ENCODE peak calls at places on chromosomes 13 and 19, in four cellular contexts. P is cardiac muscle cell, Q is endodermal cell, I is ACHN. U is an unnamed sample.

GRCh38 chr19:34732548-34733255 is 1.3 kb upstream of the ZNF181 start:
- DNase-seq in P (no peak), Q (peak), I (no peak), U (no peak)

GRCh38 chr19:10946964-10947657 is 13.7 kb upstream of the SMARCA4 start:
- DNase-seq in P (peak), Q (no peak), I (peak), U (no peak)

GRCh38 chr13:24228852-24229458 is 68.4 kb downstream of the SPATA13 start:
- DNase-seq in P (peak), Q (peak), I (peak), U (peak)

GRCh38 chr13:109818891-109819290 is 32.5 kb upstream of the IRS2 start:
- DNase-seq in P (peak), Q (no peak), I (no peak), U (no peak)

GRCh38 chr13:104043184-104043583 is 977.0 kb upstream of the SLC10A2 start:
- DNase-seq in P (no peak), Q (no peak), I (no peak), U (no peak)

GRCh38 chr19:29328586-29328985 is 115.6 kb upstream of the UQCRFS1 start:
- DNase-seq in P (no peak), Q (no peak), I (no peak), U (no peak)

GRCh38 chr13:28532226-28533048 is 37.5 kb upstream of the FLT1 start:
- DNase-seq in P (peak), Q (peak), I (no peak), U (no peak)

GRCh38 chr13:75993823-75994222 is 357.7 kb downstream of the LMO7 start:
- DNase-seq in P (no peak), Q (no peak), I (no peak), U (no peak)

GRCh38 chr13:91273675-91274074 is 73.8 kb upstream of the MIR17HG start:
- DNase-seq in P (no peak), Q (no peak), I (no peak), U (no peak)

GRCh38 chr19:42143341-42144234 is 11.3 kb upstream of the POU2F2 start:
- DNase-seq in P (peak), Q (peak), I (peak), U (no peak)

GRCh38 chr19:18932216-18932841 is 8.7 kb downstream of the HOMER3 start:
- DNase-seq in P (peak), Q (peak), I (peak), U (peak)

GRCh38 chr13:60012503-60012902 is 151.2 kb downstream of the DIAPH3 start:
- DNase-seq in P (no peak), Q (no peak), I (no peak), U (no peak)

GRCh38 chr19:7435602-7436001 is 53.2 kb downstream of the PEX11G start:
- DNase-seq in P (no peak), Q (no peak), I (no peak), U (no peak)

GRCh38 chr19:47414469-47414868 is 4.9 kb downstream of the MEIS3 start:
- DNase-seq in P (no peak), Q (peak), I (no peak), U (no peak)

GRCh38 chr13:28489536-28489935 is 5.4 kb downstream of the FLT1 start:
- DNase-seq in P (peak), Q (no peak), I (no peak), U (no peak)

GRCh38 chr13:101291647-101292515 is 124.4 kb downstream of the NALCN start:
- DNase-seq in P (no peak), Q (no peak), I (no peak), U (no peak)

GRCh38 chr19:43532571-43532961 is 422 bp upstream of the ZNF575 start:
- DNase-seq in P (no peak), Q (no peak), I (peak), U (no peak)

GRCh38 chr13:52348983-52349780 is 56.8 kb downstream of the THSD1 start:
- DNase-seq in P (peak), Q (no peak), I (peak), U (no peak)

GRCh38 chr13:31038834-31039552 is 106.5 kb downstream of the TEX26 start:
- DNase-seq in P (peak), Q (no peak), I (peak), U (no peak)

GRCh38 chr19:44943801-44944249 is 1.8 kb downstream of the APOC4 start:
- DNase-seq in P (no peak), Q (no peak), I (no peak), U (no peak)

GRCh38 chr13:24270639-24271131 is 38.7 kb upstream of the C1QTNF9 start:
- DNase-seq in P (peak), Q (peak), I (peak), U (no peak)

GRCh38 chr13:51785592-51786424 is 18.2 kb downstream of the DHRS12 start:
- DNase-seq in P (peak), Q (peak), I (no peak), U (no peak)

GRCh38 chr13:46475586-46475991 is 77.4 kb upstream of the LRCH1 start:
- DNase-seq in P (peak), Q (no peak), I (no peak), U (no peak)

GRCh38 chr13:111344471-111345191 is 24.2 kb downstream of the TEX29 start:
- DNase-seq in P (peak), Q (peak), I (peak), U (peak)

GRCh38 chr13:50797081-50797480 is 46.4 kb downstream of the DLEU7 start:
- DNase-seq in P (peak), Q (no peak), I (no peak), U (no peak)

GRCh38 chr19:49890349-49891311 is 6.1 kb downstream of the IL4I1 start:
- DNase-seq in P (no peak), Q (peak), I (no peak), U (no peak)

GRCh38 chr19:40433391-40434216 is 7.8 kb upstream of the SERTAD1 start:
- DNase-seq in P (peak), Q (peak), I (peak), U (peak)

GRCh38 chr19:14006766-14007562 is 844 bp upstream of the RFX1 start:
- DNase-seq in P (no peak), Q (peak), I (no peak), U (no peak)

GRCh38 chr19:18058208-18059009 is 28.3 kb downstream of the IL12RB1 start:
- DNase-seq in P (peak), Q (peak), I (peak), U (peak)

GRCh38 chr13:50208826-50209335 is 193.6 kb downstream of the KCNRG start:
- DNase-seq in P (peak), Q (peak), I (peak), U (peak)

GRCh38 chr13:75904012-75904411 is 267.9 kb downstream of the LMO7 start:
- DNase-seq in P (no peak), Q (no peak), I (no peak), U (no peak)

U was measured in NT2/D1.